ENCODE peak calls at places on chromosomes 16 and 17, in six cellular contexts. S is activated effector memory CD4-positive, alpha-beta T cell treated with anti-CD3 and anti-CD28 coated beads, Interleukin-2, amount 50 U/mL, for 16 hours; A is NCI-H1930; R is MCF 10A; H is lower lobe of right lung; V is HFFc6. C is an unnamed sample.

GRCh38 chr17:75684249-75684648 is 17.1 kb downstream of the SAP30BP start:
- DNase-seq in V (peak; percentile 39), H (no peak), A (no peak), S (no peak), R (no peak), C (peak; percentile 46)

GRCh38 chr16:58056580-58056979 is 31.0 kb downstream of the MMP15 start:
- DNase-seq in R (no peak), S (no peak), H (no peak), A (no peak), V (no peak), C (no peak)

GRCh38 chr17:74748529-74749261 is at the start of gene NHERF1:
- DNase-seq in V (peak; percentile 83), A (peak; percentile 98), R (peak; percentile 94), H (peak; percentile 96), S (peak; percentile 98), C (no peak)

GRCh38 chr17:58330997-58331814 is 2.6 kb upstream of the TSPOAP1 start:
- DNase-seq in S (peak; percentile 91), H (peak; percentile 77), V (no peak), R (no peak), A (no peak), C (no peak)

GRCh38 chr17:66574123-66574522 is 260.8 kb upstream of the CACNG5 start:
- DNase-seq in S (no peak), H (no peak), V (no peak), R (no peak), A (no peak), C (no peak)

GRCh38 chr17:77746391-77746790 is 212.1 kb upstream of the TNRC6C start:
- DNase-seq in A (no peak), V (no peak), R (no peak), H (no peak), S (no peak), C (no peak)

GRCh38 chr17:81499601-81499970 is 13.0 kb downstream of the ACTG1 start:
- DNase-seq in S (no peak), R (no peak), H (no peak), A (no peak), V (no peak), C (no peak)

GRCh38 chr17:31467502-31468256 is 76.2 kb downstream of the RAB11FIP4 start:
- DNase-seq in V (no peak), R (no peak), S (no peak), A (no peak), H (no peak), C (no peak)

GRCh38 chr16:67719778-67720144 is 645 bp upstream of the GFOD2 start:
- DNase-seq in V (peak; percentile 66), A (no peak), S (no peak), H (no peak), R (peak; percentile 25), C (peak; percentile 60)

GRCh38 chr16:85469929-85470590 is 143.1 kb upstream of the GSE1 start:
- DNase-seq in R (no peak), S (no peak), H (no peak), V (no peak), A (no peak), C (no peak)

GRCh38 chr17:39064814-39065213 is 86.6 kb downstream of the PLXDC1 start:
- DNase-seq in V (no peak), S (no peak), A (no peak), R (no peak), H (no peak), C (peak; percentile 34)

GRCh38 chr17:53629188-53629587 is 193.5 kb upstream of the KIF2B start:
- DNase-seq in S (no peak), R (no peak), H (no peak), A (no peak), V (no peak), C (peak; percentile 76)

GRCh38 chr17:33056392-33057146 is 64.9 kb downstream of the SPACA3 start:
- DNase-seq in H (no peak), A (no peak), V (no peak), R (no peak), S (no peak), C (no peak)

GRCh38 chr16:10013364-10013763 is 168.9 kb downstream of the GRIN2A start:
- DNase-seq in S (no peak), V (no peak), H (no peak), A (no peak), R (no peak), C (no peak)

GRCh38 chr17:61218438-61218837 is 181.2 kb upstream of the TBX2 start:
- DNase-seq in H (no peak), R (peak; percentile 44), S (no peak), A (no peak), V (peak; percentile 75), C (peak; percentile 36)

GRCh38 chr17:4389079-4389478 is 22.6 kb upstream of the UBE2G1 start:
- DNase-seq in S (no peak), R (no peak), A (no peak), H (no peak), V (no peak), C (no peak)

GRCh38 chr17:36746654-36747053 is 145.3 kb downstream of the MRM1 start:
- DNase-seq in R (no peak), A (no peak), V (no peak), S (no peak), H (no peak), C (no peak)

GRCh38 chr16:66578596-66579531 is at the start of gene CMTM2:
- DNase-seq in A (no peak), V (no peak), R (no peak), H (no peak), S (no peak), C (no peak)

GRCh38 chr17:81080056-81080455 is 45.1 kb downstream of the BAIAP2 start:
- DNase-seq in R (no peak), A (no peak), H (no peak), V (no peak), S (no peak), C (no peak)

GRCh38 chr16:70588565-70588964 is 57.8 kb upstream of the IL34 start:
- DNase-seq in R (no peak), H (no peak), S (no peak), V (no peak), A (no peak), C (peak; percentile 38)

GRCh38 chr17:29962656-29963055 is 21.2 kb downstream of the EFCAB5 start:
- DNase-seq in R (no peak), A (no peak), V (no peak), S (no peak), H (no peak), C (no peak)

GRCh38 chr17:69763503-69763902 is 311.5 kb upstream of the KCNJ16 start:
- DNase-seq in H (no peak), A (no peak), R (peak; percentile 67), V (no peak), S (no peak), C (peak; percentile 63)

C was measured in astrocyte.